ENCODE peak calls at places on chromosomes 1 and 21, in ten cellular contexts. L, I, K, A, N, M, U, X, G and V are unnamed samples.
A peak's percentile ranks its signal among the peaks of the same experiment; 100 is the strongest.

GRCh38 chr1:25568090-25568833 is 24.9 kb downstream of the LDLRAP1 start:
- DNase-seq in L (peak; percentile 46), M (no peak), G (no peak), N (no peak), X (no peak), A (no peak), U (peak; percentile 51), K (no peak), I (peak; percentile 73), V (no peak)

GRCh38 chr1:91948501-91949355 is 473 bp upstream of the BRDT start:
- DNase-seq in X (no peak), G (no peak), A (no peak), I (no peak), K (no peak), M (no peak), N (peak; percentile 11), L (no peak), U (no peak), V (no peak)

GRCh38 chr21:32524010-32524719 is 61.2 kb downstream of the TCP10L start:
- DNase-seq in X (no peak), K (no peak), G (no peak), I (no peak), N (no peak), M (peak; percentile 67), L (peak; percentile 28), U (no peak), A (no peak), V (no peak)

GRCh38 chr1:223405507-223405906 is 12.3 kb downstream of the CCDC185 start:
- DNase-seq in L (no peak), U (no peak), N (no peak), G (no peak), A (no peak), M (no peak), X (no peak), I (no peak), K (no peak), V (no peak)

GRCh38 chr1:162587347-162587746 is 25.8 kb downstream of the UAP1 start:
- DNase-seq in L (no peak), A (no peak), N (no peak), U (no peak), G (no peak), X (no peak), M (no peak), K (no peak), I (no peak), V (no peak)

GRCh38 chr1:109239580-109240068 is 9.7 kb upstream of the CELSR2 start:
- DNase-seq in U (no peak), M (no peak), K (peak; percentile 53), L (peak; percentile 78), N (no peak), X (no peak), A (peak; percentile 74), I (no peak), G (no peak), V (no peak)

GRCh38 chr1:81298321-81298720 is 502.4 kb upstream of the ADGRL2 start:
- DNase-seq in G (no peak), K (no peak), N (no peak), A (no peak), M (no peak), X (no peak), L (no peak), I (no peak), U (no peak), V (no peak)

GRCh38 chr1:53088616-53089300 is 26.7 kb downstream of the PODN start:
- DNase-seq in I (no peak), A (no peak), X (no peak), G (no peak), K (no peak), L (no peak), N (no peak), U (no peak), M (no peak), V (no peak)

GRCh38 chr1:26336477-26337205 is 17.3 kb downstream of the CRYBG2 start:
- DNase-seq in M (no peak), K (peak; percentile 69), L (peak; percentile 91), A (peak; percentile 55), G (peak; percentile 63), U (no peak), X (peak; percentile 88), N (peak; percentile 85), I (peak; percentile 45), V (no peak)

GRCh38 chr1:56573311-56573710 is 6.1 kb downstream of the PLPP3 start:
- DNase-seq in K (no peak), G (no peak), I (peak; percentile 65), U (no peak), M (peak; percentile 47), N (no peak), A (peak; percentile 45), L (no peak), X (no peak), V (no peak)
- H3K4me3 ChIP-seq in K (no peak overlapping the region), G (no peak overlapping the region), I (peak overlapping the region; percentile 86), U (peak overlapping the region; percentile 53), M (no peak overlapping the region), N (no peak overlapping the region), A (no peak overlapping the region), L (no peak overlapping the region), X (no peak overlapping the region), V (no peak overlapping the region)

GRCh38 chr1:246178902-246179301 is 328.2 kb downstream of the SMYD3 start:
- DNase-seq in X (no peak), U (no peak), M (no peak), G (no peak), K (no peak), L (no peak), A (no peak), N (no peak), I (no peak), V (no peak)

GRCh38 chr1:246182149-246182851 is 324.8 kb downstream of the SMYD3 start:
- DNase-seq in M (no peak), U (no peak), G (peak; percentile 40), X (no peak), L (no peak), I (no peak), A (no peak), N (no peak), K (no peak), V (no peak)

GRCh38 chr1:246170574-246171261 is 336.4 kb downstream of the SMYD3 start:
- DNase-seq in X (no peak), L (no peak), U (no peak), G (no peak), I (no peak), N (no peak), K (no peak), M (no peak), A (no peak), V (peak; percentile 13)

GRCh38 chr1:246181244-246181643 is 325.8 kb downstream of the SMYD3 start:
- DNase-seq in A (no peak), I (no peak), X (no peak), K (no peak), M (no peak), N (no peak), G (no peak), U (no peak), L (no peak), V (no peak)

GRCh38 chr1:246176126-246177024 is 330.7 kb downstream of the SMYD3 start:
- DNase-seq in M (no peak), I (no peak), A (no peak), X (no peak), K (no peak), N (no peak), G (no peak), L (no peak), U (no peak), V (no peak)
- TF ChIP-seq CTCF in M (no peak), I (no peak), A (no peak), X (no peak), K (no peak), N (no peak), G (no peak), L (no peak), U (no peak), V (no peak)

GRCh38 chr1:182056596-182057366 is 4.7 kb downstream of the ZNF648 start:
- DNase-seq in A (no peak), I (no peak), M (no peak), X (no peak), G (no peak), L (no peak), N (no peak), K (no peak), U (no peak), V (no peak)
- H3K4me3 ChIP-seq in A (no peak overlapping the region), I (no peak overlapping the region), M (no peak overlapping the region), X (no peak overlapping the region), G (no peak overlapping the region), L (no peak overlapping the region), N (no peak overlapping the region), K (no peak overlapping the region), U (no peak overlapping the region), V (no peak overlapping the region)

GRCh38 chr1:153786038-153786790 is 11.0 kb downstream of the SLC27A3 start:
- DNase-seq in X (no peak), M (no peak), G (no peak), K (no peak), U (no peak), I (no peak), L (no peak), A (no peak), N (no peak), V (no peak)

GRCh38 chr1:153778824-153779519 is 3.8 kb downstream of the SLC27A3 start:
- DNase-seq in G (no peak), U (no peak), L (no peak), N (no peak), M (no peak), K (no peak), X (no peak), A (no peak), I (no peak), V (no peak)

GRCh38 chr1:153780551-153780950 is 5.3 kb downstream of the SLC27A3 start:
- DNase-seq in U (no peak), L (no peak), M (no peak), I (no peak), A (no peak), G (no peak), X (no peak), K (no peak), N (no peak), V (no peak)

GRCh38 chr1:153779781-153780541 is 4.8 kb downstream of the SLC27A3 start:
- DNase-seq in K (no peak), X (no peak), M (no peak), N (no peak), A (no peak), G (no peak), U (no peak), L (no peak), I (no peak), V (no peak)

DNA sequence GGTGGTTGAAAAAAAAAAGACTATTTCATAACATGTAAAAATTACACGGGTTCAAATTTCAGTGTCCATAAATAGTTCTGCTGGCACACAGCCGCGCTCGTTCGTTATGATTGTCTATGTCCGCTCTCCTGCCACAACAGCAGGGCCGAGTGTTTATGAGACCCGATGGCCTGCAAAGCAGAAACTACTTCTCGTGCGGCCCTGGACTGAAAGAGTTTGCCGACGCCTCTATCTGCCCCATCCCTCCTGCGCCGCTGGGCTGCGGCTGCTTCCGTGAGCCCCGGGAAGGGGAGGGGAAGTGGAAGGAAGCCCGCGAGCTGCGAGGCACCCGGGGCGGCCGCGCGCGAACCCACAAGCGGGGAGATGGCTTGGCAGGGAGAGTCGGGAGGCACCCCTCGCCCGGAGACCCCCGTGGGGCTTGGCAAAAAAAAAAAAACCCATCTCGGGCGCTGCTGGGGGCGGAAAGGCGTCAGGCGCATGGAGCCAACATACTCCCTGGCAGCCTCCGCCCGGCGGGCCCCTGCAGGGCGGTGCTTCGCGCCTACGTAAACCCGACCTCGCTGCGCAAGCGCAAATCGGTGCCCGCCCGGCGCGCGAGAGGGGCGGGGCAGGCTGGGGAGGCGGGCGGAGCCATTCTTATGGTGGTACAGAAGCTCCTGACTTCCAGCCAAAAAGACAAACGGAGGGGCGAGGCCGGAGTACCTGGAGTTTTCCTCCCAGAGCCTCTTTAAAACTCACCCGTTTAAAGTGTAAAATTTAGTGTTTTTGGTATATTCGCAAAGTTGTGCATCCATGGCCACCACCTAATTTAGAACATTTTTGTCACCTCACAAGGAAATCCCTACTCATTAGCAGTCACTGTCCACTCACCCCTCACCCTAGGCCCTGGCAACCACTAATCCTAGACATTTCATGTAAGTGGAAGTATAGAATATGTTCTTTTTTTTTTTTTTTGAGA is 8.3 kb downstream of the SLC27A3 start:
- DNase-seq in I (peak; percentile 83), L (peak; percentile 96), U (no peak), N (peak; percentile 89), G (peak; percentile 81), X (peak; percentile 93), K (peak; percentile 95), M (peak; percentile 90), A (peak; percentile 95), V (peak; percentile 70)
- TF ChIP-seq CTCF in I (peak; percentile 69), L (peak; percentile 9), U (peak; percentile 26), N (no peak), G (no peak), X (peak; percentile 37), K (no peak), M (no peak), A (no peak), V (no peak)